ENCODE peak calls at places on chromosomes 3 and 15, in seven cellular contexts. M is cerebellar cortex, W is ascending aorta, B is foreskin keratinocyte, N is substantia nigra, Q is stomach, T is retina. I is an unnamed sample.

GRCh38 chr3:187946031-187946691 is 200.9 kb upstream of the BCL6 start:
- DNase-seq in M (peak), W (no peak), B (peak), N (no peak), Q (no peak), T (no peak), I (no peak)

GRCh38 chr3:138441742-138442141 is 7.3 kb downstream of the ESYT3 start:
- DNase-seq in M (no peak), W (no peak), B (no peak), N (no peak), Q (no peak), T (no peak), I (no peak)

GRCh38 chr3:14156843-14157561 is 21.4 kb downstream of the XPC start:
- DNase-seq in M (no peak), W (no peak), B (peak), N (no peak), Q (no peak), T (no peak), I (no peak)

GRCh38 chr3:134606033-134607025 is 44.5 kb downstream of the KY start:
- DNase-seq in M (no peak), W (peak), B (no peak), N (no peak), Q (no peak), T (no peak), I (no peak)

GRCh38 chr3:46946416-46946815 is 30.1 kb downstream of the CCDC12 start:
- DNase-seq in M (no peak), W (no peak), B (peak), N (no peak), Q (peak), T (no peak), I (no peak)

GRCh38 chr3:38644662-38645053 is 4.8 kb downstream of the SCN5A start:
- DNase-seq in M (no peak), W (peak), B (no peak), N (no peak), Q (no peak), T (peak), I (no peak)

GRCh38 chr3:175001091-175001490 is 142.0 kb downstream of the NAALADL2 start:
- DNase-seq in M (no peak), W (no peak), B (peak), N (no peak), Q (no peak), T (no peak), I (no peak)

GRCh38 chr15:77621847-77622211 is 10.9 kb downstream of the LINGO1 start:
- DNase-seq in M (no peak), W (no peak), B (no peak), N (no peak), Q (no peak), T (no peak), I (no peak)

GRCh38 chr15:66008920-66009572 is 139.8 kb downstream of the RAB11A start:
- DNase-seq in M (no peak), W (no peak), B (peak), N (no peak), Q (no peak), T (no peak), I (no peak)

GRCh38 chr15:100878130-100878529 is 1.5 kb upstream of the ALDH1A3 start:
- DNase-seq in M (no peak), W (no peak), B (no peak), N (no peak), Q (no peak), T (no peak), I (no peak)

GRCh38 chr3:140011086-140011485 is 76.1 kb downstream of the CLSTN2 start:
- DNase-seq in M (no peak), W (no peak), B (no peak), N (no peak), Q (no peak), T (no peak), I (no peak)

GRCh38 chr15:60565407-60565806 is 86.5 kb upstream of the ICE2 start:
- DNase-seq in M (no peak), W (no peak), B (no peak), N (no peak), Q (no peak), T (no peak), I (no peak)

GRCh38 chr3:58518304-58518789 is 18.6 kb downstream of the ACOX2 start:
- DNase-seq in M (no peak), W (no peak), B (peak), N (peak), Q (no peak), T (peak), I (no peak)

GRCh38 chr3:96700322-96701315 is 113.8 kb upstream of the EPHA6 start:
- DNase-seq in M (no peak), W (no peak), B (no peak), N (no peak), Q (no peak), T (no peak), I (no peak)

GRCh38 chr15:33569036-33569435 is 258.3 kb downstream of the RYR3 start:
- DNase-seq in M (no peak), W (no peak), B (no peak), N (no peak), Q (no peak), T (no peak), I (no peak)

GRCh38 chr3:172836390-172836997 is 86.0 kb downstream of the ECT2 start:
- DNase-seq in M (peak), W (no peak), B (peak), N (peak), Q (no peak), T (no peak), I (no peak)

GRCh38 chr15:92393287-92393993 is at the start of gene ST8SIA2:
- DNase-seq in M (no peak), W (no peak), B (peak), N (no peak), Q (no peak), T (peak), I (no peak)

GRCh38 chr3:73094951-73095350 is 33.5 kb downstream of the EBLN2 start:
- DNase-seq in M (no peak), W (no peak), B (no peak), N (no peak), Q (no peak), T (peak), I (no peak)

GRCh38 chr15:65323071-65323511 is 18.6 kb downstream of the RNU5B-1 start:
- DNase-seq in M (peak), W (no peak), B (no peak), N (peak), Q (no peak), T (no peak), I (no peak)

GRCh38 chr3:12280333-12280732 is 8.5 kb upstream of the PPARG start:
- DNase-seq in M (no peak), W (no peak), B (no peak), N (no peak), Q (no peak), T (no peak), I (no peak)

GRCh38 chr3:14834807-14835466 is 16.2 kb downstream of the FGD5 start:
- DNase-seq in M (no peak), W (peak), B (no peak), N (no peak), Q (no peak), T (no peak), I (no peak)

GRCh38 chr3:134328147-134328591 is 46.1 kb downstream of the AMOTL2 start:
- DNase-seq in M (no peak), W (no peak), B (peak), N (no peak), Q (no peak), T (no peak), I (no peak)

GRCh38 chr3:111473550-111473949 is 68.4 kb upstream of the CD96 start:
- DNase-seq in M (no peak), W (no peak), B (no peak), N (no peak), Q (no peak), T (no peak), I (no peak)

GRCh38 chr3:151579571-151580270 is 118.9 kb upstream of the IGSF10 start:
- DNase-seq in M (no peak), W (no peak), B (no peak), N (no peak), Q (no peak), T (no peak), I (no peak)

GRCh38 chr15:37038716-37039106 is 61.6 kb downstream of the MEIS2 start:
- DNase-seq in M (peak), W (no peak), B (no peak), N (no peak), Q (no peak), T (peak), I (no peak)

GRCh38 chr3:171068658-171069057 is 42.1 kb upstream of the SLC2A2 start:
- DNase-seq in M (no peak), W (no peak), B (no peak), N (no peak), Q (no peak), T (no peak), I (no peak)

GRCh38 chr3:9750556-9751411 is 1.0 kb downstream of the OGG1 start:
- DNase-seq in M (no peak), W (no peak), B (peak), N (no peak), Q (no peak), T (peak), I (no peak)

GRCh38 chr3:197750863-197751737 is 1.4 kb downstream of the FYTTD1 start:
- DNase-seq in M (peak), W (peak), B (peak), N (peak), Q (peak), T (peak), I (peak)

GRCh38 chr15:53522878-53523455 is 236.5 kb downstream of the WDR72 start:
- DNase-seq in M (no peak), W (no peak), B (no peak), N (peak), Q (no peak), T (peak), I (no peak)